ENCODE peak calls at places on chromosomes 5 and 9, in ten cellular contexts. One of them, this sample, is unnamed.

GRCh38 chr9:136095495-136096058 is 488 bp upstream of the NACC2 start:
- DNase-seq in caudate nucleus: no peak
- DNase-seq in natural killer cell treated with Interleukin-12 subunit alpha and Interleukin-12 subunit beta and Interleukin-15 and Interleukin-18, amount 100 ng/mL, for 72 hours: no peak
- DNase-seq in activated effector memory CD4-positive, alpha-beta T cell treated with Interleukin-2 at 50 U/mL for 16 hours: no peak
- DNase-seq in NCI-H1092 treated with DMSO at 0.1 percent for 48 hours: no peak
- DNase-seq in effector CD4-positive, alpha-beta T cell: no peak
- DNase-seq in SW 1271: no peak
- DNase-seq in NCI-H2029 treated with DMSO at 0.1 percent for 48 hours: no peak
- DNase-seq in sciatic nerve: no peak
- DNase-seq in GM13976: no peak
- DNase-seq in this sample: peak; percentile 45

GRCh38 chr9:17509698-17510097 is 69.2 kb upstream of the SH3GL2 start:
- DNase-seq in natural killer cell treated with Interleukin-12 subunit alpha and Interleukin-12 subunit beta and Interleukin-15 and Interleukin-18, amount 100 ng/mL, for 72 hours: no peak
- DNase-seq in NCI-H1092 treated with DMSO at 0.1 percent for 48 hours: no peak
- DNase-seq in SW 1271: no peak
- DNase-seq in NCI-H2029 treated with DMSO at 0.1 percent for 48 hours: no peak
- DNase-seq in caudate nucleus: no peak
- DNase-seq in activated effector memory CD4-positive, alpha-beta T cell treated with Interleukin-2 at 50 U/mL for 16 hours: no peak
- DNase-seq in sciatic nerve: no peak
- DNase-seq in GM13976: no peak
- DNase-seq in effector CD4-positive, alpha-beta T cell: no peak
- DNase-seq in this sample: no peak

GRCh38 chr9:38263534-38263933 is 129.0 kb upstream of the ALDH1B1 start:
- DNase-seq in activated effector memory CD4-positive, alpha-beta T cell treated with Interleukin-2 at 50 U/mL for 16 hours: no peak
- DNase-seq in GM13976: no peak
- DNase-seq in SW 1271: peak; percentile 6
- DNase-seq in natural killer cell treated with Interleukin-12 subunit alpha and Interleukin-12 subunit beta and Interleukin-15 and Interleukin-18, amount 100 ng/mL, for 72 hours: no peak
- DNase-seq in NCI-H1092 treated with DMSO at 0.1 percent for 48 hours: peak; percentile 33
- DNase-seq in NCI-H2029 treated with DMSO at 0.1 percent for 48 hours: no peak
- DNase-seq in sciatic nerve: no peak
- DNase-seq in effector CD4-positive, alpha-beta T cell: no peak
- DNase-seq in caudate nucleus: no peak
- DNase-seq in this sample: no peak

GRCh38 chr5:113489299-113489698 is 1.0 kb upstream of the MCC start:
- DNase-seq in NCI-H2029 treated with DMSO at 0.1 percent for 48 hours: no peak
- DNase-seq in caudate nucleus: no peak
- DNase-seq in activated effector memory CD4-positive, alpha-beta T cell treated with Interleukin-2 at 50 U/mL for 16 hours: no peak
- DNase-seq in NCI-H1092 treated with DMSO at 0.1 percent for 48 hours: no peak
- DNase-seq in sciatic nerve: no peak
- DNase-seq in effector CD4-positive, alpha-beta T cell: no peak
- DNase-seq in SW 1271: peak; percentile 97
- DNase-seq in natural killer cell treated with Interleukin-12 subunit alpha and Interleukin-12 subunit beta and Interleukin-15 and Interleukin-18, amount 100 ng/mL, for 72 hours: peak; percentile 65
- DNase-seq in GM13976: peak; percentile 37
- DNase-seq in this sample: no peak

GRCh38 chr9:128124873-128125574 is 2.5 kb downstream of the PTGES2 start:
- DNase-seq in effector CD4-positive, alpha-beta T cell: peak; percentile 26
- DNase-seq in NCI-H2029 treated with DMSO at 0.1 percent for 48 hours: no peak
- DNase-seq in activated effector memory CD4-positive, alpha-beta T cell treated with Interleukin-2 at 50 U/mL for 16 hours: peak; percentile 12
- DNase-seq in GM13976: no peak
- DNase-seq in NCI-H1092 treated with DMSO at 0.1 percent for 48 hours: peak; percentile 13
- DNase-seq in caudate nucleus: peak; percentile 7
- DNase-seq in natural killer cell treated with Interleukin-12 subunit alpha and Interleukin-12 subunit beta and Interleukin-15 and Interleukin-18, amount 100 ng/mL, for 72 hours: no peak
- DNase-seq in SW 1271: peak; percentile 49
- DNase-seq in sciatic nerve: peak; percentile 86
- DNase-seq in this sample: peak; percentile 76

GRCh38 chr9:127065592-127065991 is 56.8 kb downstream of the ANGPTL2 start:
- DNase-seq in SW 1271: peak; percentile 15
- DNase-seq in caudate nucleus: no peak
- DNase-seq in activated effector memory CD4-positive, alpha-beta T cell treated with Interleukin-2 at 50 U/mL for 16 hours: no peak
- DNase-seq in GM13976: no peak
- DNase-seq in NCI-H1092 treated with DMSO at 0.1 percent for 48 hours: no peak
- DNase-seq in sciatic nerve: no peak
- DNase-seq in NCI-H2029 treated with DMSO at 0.1 percent for 48 hours: no peak
- DNase-seq in natural killer cell treated with Interleukin-12 subunit alpha and Interleukin-12 subunit beta and Interleukin-15 and Interleukin-18, amount 100 ng/mL, for 72 hours: no peak
- DNase-seq in effector CD4-positive, alpha-beta T cell: no peak
- DNase-seq in this sample: no peak

GRCh38 chr5:172211676-172212075 is 17.7 kb downstream of the EFCAB9 start:
- DNase-seq in NCI-H1092 treated with DMSO at 0.1 percent for 48 hours: no peak
- DNase-seq in activated effector memory CD4-positive, alpha-beta T cell treated with Interleukin-2 at 50 U/mL for 16 hours: no peak
- DNase-seq in effector CD4-positive, alpha-beta T cell: no peak
- DNase-seq in NCI-H2029 treated with DMSO at 0.1 percent for 48 hours: no peak
- DNase-seq in natural killer cell treated with Interleukin-12 subunit alpha and Interleukin-12 subunit beta and Interleukin-15 and Interleukin-18, amount 100 ng/mL, for 72 hours: no peak
- DNase-seq in sciatic nerve: no peak
- DNase-seq in GM13976: no peak
- DNase-seq in caudate nucleus: no peak
- DNase-seq in SW 1271: no peak
- DNase-seq in this sample: no peak

GRCh38 chr5:178589180-178590140 is 733 bp downstream of the COL23A1 start:
- DNase-seq in SW 1271: no peak
- DNase-seq in NCI-H2029 treated with DMSO at 0.1 percent for 48 hours: no peak
- DNase-seq in caudate nucleus: no peak
- DNase-seq in GM13976: no peak
- DNase-seq in effector CD4-positive, alpha-beta T cell: no peak
- DNase-seq in NCI-H1092 treated with DMSO at 0.1 percent for 48 hours: peak; percentile 1
- DNase-seq in sciatic nerve: no peak
- DNase-seq in activated effector memory CD4-positive, alpha-beta T cell treated with Interleukin-2 at 50 U/mL for 16 hours: no peak
- DNase-seq in natural killer cell treated with Interleukin-12 subunit alpha and Interleukin-12 subunit beta and Interleukin-15 and Interleukin-18, amount 100 ng/mL, for 72 hours: no peak
- DNase-seq in this sample: no peak

GRCh38 chr9:88733651-88734470 is 198.9 kb downstream of the NXNL2 start:
- DNase-seq in NCI-H2029 treated with DMSO at 0.1 percent for 48 hours: no peak
- DNase-seq in effector CD4-positive, alpha-beta T cell: no peak
- DNase-seq in natural killer cell treated with Interleukin-12 subunit alpha and Interleukin-12 subunit beta and Interleukin-15 and Interleukin-18, amount 100 ng/mL, for 72 hours: no peak
- DNase-seq in NCI-H1092 treated with DMSO at 0.1 percent for 48 hours: no peak
- DNase-seq in activated effector memory CD4-positive, alpha-beta T cell treated with Interleukin-2 at 50 U/mL for 16 hours: no peak
- DNase-seq in SW 1271: no peak
- DNase-seq in sciatic nerve: no peak
- DNase-seq in GM13976: no peak
- DNase-seq in caudate nucleus: no peak
- DNase-seq in this sample: peak; percentile 43

GRCh38 chr5:172713113-172713808 is 57.7 kb downstream of the DUSP1 start:
- DNase-seq in NCI-H1092 treated with DMSO at 0.1 percent for 48 hours: peak; percentile 4
- DNase-seq in NCI-H2029 treated with DMSO at 0.1 percent for 48 hours: peak; percentile 20
- DNase-seq in GM13976: peak; percentile 84
- DNase-seq in sciatic nerve: peak; percentile 87
- DNase-seq in caudate nucleus: peak; percentile 57
- DNase-seq in effector CD4-positive, alpha-beta T cell: peak; percentile 73
- DNase-seq in SW 1271: peak; percentile 46
- DNase-seq in activated effector memory CD4-positive, alpha-beta T cell treated with Interleukin-2 at 50 U/mL for 16 hours: peak; percentile 55
- DNase-seq in natural killer cell treated with Interleukin-12 subunit alpha and Interleukin-12 subunit beta and Interleukin-15 and Interleukin-18, amount 100 ng/mL, for 72 hours: peak; percentile 76
- DNase-seq in this sample: peak; percentile 78

GRCh38 chr9:99873943-99874584 is 32.4 kb upstream of the STX17 start:
- DNase-seq in activated effector memory CD4-positive, alpha-beta T cell treated with Interleukin-2 at 50 U/mL for 16 hours: no peak
- DNase-seq in NCI-H2029 treated with DMSO at 0.1 percent for 48 hours: no peak
- DNase-seq in SW 1271: no peak
- DNase-seq in natural killer cell treated with Interleukin-12 subunit alpha and Interleukin-12 subunit beta and Interleukin-15 and Interleukin-18, amount 100 ng/mL, for 72 hours: no peak
- DNase-seq in GM13976: no peak
- DNase-seq in NCI-H1092 treated with DMSO at 0.1 percent for 48 hours: no peak
- DNase-seq in caudate nucleus: no peak
- DNase-seq in effector CD4-positive, alpha-beta T cell: no peak
- DNase-seq in sciatic nerve: no peak
- DNase-seq in this sample: no peak

GRCh38 chr5:23164971-23165370 is 311.8 kb upstream of the CDH12 start:
- DNase-seq in NCI-H1092 treated with DMSO at 0.1 percent for 48 hours: no peak
- DNase-seq in effector CD4-positive, alpha-beta T cell: no peak
- DNase-seq in GM13976: no peak
- DNase-seq in sciatic nerve: no peak
- DNase-seq in caudate nucleus: no peak
- DNase-seq in natural killer cell treated with Interleukin-12 subunit alpha and Interleukin-12 subunit beta and Interleukin-15 and Interleukin-18, amount 100 ng/mL, for 72 hours: no peak
- DNase-seq in activated effector memory CD4-positive, alpha-beta T cell treated with Interleukin-2 at 50 U/mL for 16 hours: no peak
- DNase-seq in NCI-H2029 treated with DMSO at 0.1 percent for 48 hours: no peak
- DNase-seq in SW 1271: no peak
- DNase-seq in this sample: no peak

GRCh38 chr9:133023117-133023890 is 7.5 kb upstream of the GTF3C5 start:
- DNase-seq in caudate nucleus: no peak
- DNase-seq in NCI-H1092 treated with DMSO at 0.1 percent for 48 hours: no peak
- DNase-seq in activated effector memory CD4-positive, alpha-beta T cell treated with Interleukin-2 at 50 U/mL for 16 hours: peak; percentile 16
- DNase-seq in natural killer cell treated with Interleukin-12 subunit alpha and Interleukin-12 subunit beta and Interleukin-15 and Interleukin-18, amount 100 ng/mL, for 72 hours: peak; percentile 79
- DNase-seq in NCI-H2029 treated with DMSO at 0.1 percent for 48 hours: no peak
- DNase-seq in GM13976: no peak
- DNase-seq in effector CD4-positive, alpha-beta T cell: no peak
- DNase-seq in sciatic nerve: no peak
- DNase-seq in SW 1271: no peak
- DNase-seq in this sample: no peak

GRCh38 chr5:58241383-58241782 is 218.5 kb downstream of the PLK2 start:
- DNase-seq in sciatic nerve: no peak
- DNase-seq in GM13976: no peak
- DNase-seq in natural killer cell treated with Interleukin-12 subunit alpha and Interleukin-12 subunit beta and Interleukin-15 and Interleukin-18, amount 100 ng/mL, for 72 hours: no peak
- DNase-seq in NCI-H1092 treated with DMSO at 0.1 percent for 48 hours: no peak
- DNase-seq in effector CD4-positive, alpha-beta T cell: no peak
- DNase-seq in activated effector memory CD4-positive, alpha-beta T cell treated with Interleukin-2 at 50 U/mL for 16 hours: no peak
- DNase-seq in NCI-H2029 treated with DMSO at 0.1 percent for 48 hours: no peak
- DNase-seq in SW 1271: no peak
- DNase-seq in caudate nucleus: no peak
- DNase-seq in this sample: peak; percentile 66

GRCh38 chr9:91075279-91075678 is 273.7 kb downstream of the SYK start:
- DNase-seq in natural killer cell treated with Interleukin-12 subunit alpha and Interleukin-12 subunit beta and Interleukin-15 and Interleukin-18, amount 100 ng/mL, for 72 hours: no peak
- DNase-seq in SW 1271: no peak
- DNase-seq in effector CD4-positive, alpha-beta T cell: no peak
- DNase-seq in NCI-H1092 treated with DMSO at 0.1 percent for 48 hours: no peak
- DNase-seq in caudate nucleus: no peak
- DNase-seq in activated effector memory CD4-positive, alpha-beta T cell treated with Interleukin-2 at 50 U/mL for 16 hours: no peak
- DNase-seq in NCI-H2029 treated with DMSO at 0.1 percent for 48 hours: no peak
- DNase-seq in GM13976: no peak
- DNase-seq in sciatic nerve: no peak
- DNase-seq in this sample: no peak

GRCh38 chr5:111631328-111631727 is 119.0 kb upstream of the STARD4 start:
- DNase-seq in activated effector memory CD4-positive, alpha-beta T cell treated with Interleukin-2 at 50 U/mL for 16 hours: no peak
- DNase-seq in GM13976: no peak
- DNase-seq in NCI-H2029 treated with DMSO at 0.1 percent for 48 hours: no peak
- DNase-seq in caudate nucleus: no peak
- DNase-seq in natural killer cell treated with Interleukin-12 subunit alpha and Interleukin-12 subunit beta and Interleukin-15 and Interleukin-18, amount 100 ng/mL, for 72 hours: no peak
- DNase-seq in effector CD4-positive, alpha-beta T cell: no peak
- DNase-seq in SW 1271: no peak
- DNase-seq in NCI-H1092 treated with DMSO at 0.1 percent for 48 hours: no peak
- DNase-seq in sciatic nerve: no peak
- DNase-seq in this sample: no peak

GRCh38 chr5:154095819-154096380 is 57.1 kb downstream of the MFAP3 start:
- DNase-seq in natural killer cell treated with Interleukin-12 subunit alpha and Interleukin-12 subunit beta and Interleukin-15 and Interleukin-18, amount 100 ng/mL, for 72 hours: no peak
- DNase-seq in NCI-H2029 treated with DMSO at 0.1 percent for 48 hours: no peak
- DNase-seq in NCI-H1092 treated with DMSO at 0.1 percent for 48 hours: no peak
- DNase-seq in GM13976: no peak
- DNase-seq in SW 1271: no peak
- DNase-seq in sciatic nerve: no peak
- DNase-seq in activated effector memory CD4-positive, alpha-beta T cell treated with Interleukin-2 at 50 U/mL for 16 hours: no peak
- DNase-seq in effector CD4-positive, alpha-beta T cell: no peak
- DNase-seq in caudate nucleus: no peak
- DNase-seq in this sample: no peak

GRCh38 chr9:132411091-132411508 is 1.1 kb downstream of the CFAP77 start:
- DNase-seq in NCI-H2029 treated with DMSO at 0.1 percent for 48 hours: peak; percentile 60
- DNase-seq in activated effector memory CD4-positive, alpha-beta T cell treated with Interleukin-2 at 50 U/mL for 16 hours: peak; percentile 62
- DNase-seq in effector CD4-positive, alpha-beta T cell: peak; percentile 60
- DNase-seq in GM13976: peak; percentile 78
- DNase-seq in natural killer cell treated with Interleukin-12 subunit alpha and Interleukin-12 subunit beta and Interleukin-15 and Interleukin-18, amount 100 ng/mL, for 72 hours: peak; percentile 67
- DNase-seq in caudate nucleus: no peak
- DNase-seq in sciatic nerve: no peak
- DNase-seq in SW 1271: peak; percentile 12
- DNase-seq in NCI-H1092 treated with DMSO at 0.1 percent for 48 hours: peak; percentile 54
- DNase-seq in this sample: no peak

GRCh38 chr9:128628471-128629048 is 28.1 kb downstream of the DYNC2I2 start:
- DNase-seq in GM13976: peak; percentile 18
- DNase-seq in sciatic nerve: no peak
- DNase-seq in caudate nucleus: no peak
- DNase-seq in NCI-H2029 treated with DMSO at 0.1 percent for 48 hours: no peak
- DNase-seq in effector CD4-positive, alpha-beta T cell: no peak
- DNase-seq in activated effector memory CD4-positive, alpha-beta T cell treated with Interleukin-2 at 50 U/mL for 16 hours: no peak
- DNase-seq in SW 1271: no peak
- DNase-seq in natural killer cell treated with Interleukin-12 subunit alpha and Interleukin-12 subunit beta and Interleukin-15 and Interleukin-18, amount 100 ng/mL, for 72 hours: no peak
- DNase-seq in NCI-H1092 treated with DMSO at 0.1 percent for 48 hours: no peak
- DNase-seq in this sample: peak; percentile 84

GRCh38 chr9:137316012-137316981 is 14.2 kb upstream of the NRARP start:
- DNase-seq in GM13976: peak; percentile 94
- DNase-seq in effector CD4-positive, alpha-beta T cell: no peak
- DNase-seq in caudate nucleus: no peak
- DNase-seq in sciatic nerve: peak; percentile 63
- DNase-seq in natural killer cell treated with Interleukin-12 subunit alpha and Interleukin-12 subunit beta and Interleukin-15 and Interleukin-18, amount 100 ng/mL, for 72 hours: no peak
- DNase-seq in NCI-H2029 treated with DMSO at 0.1 percent for 48 hours: no peak
- DNase-seq in activated effector memory CD4-positive, alpha-beta T cell treated with Interleukin-2 at 50 U/mL for 16 hours: no peak
- DNase-seq in SW 1271: no peak
- DNase-seq in NCI-H1092 treated with DMSO at 0.1 percent for 48 hours: no peak
- DNase-seq in this sample: peak; percentile 36

GRCh38 chr5:92800360-92800759 is 780.7 kb downstream of the NR2F1-AS1 start:
- DNase-seq in activated effector memory CD4-positive, alpha-beta T cell treated with Interleukin-2 at 50 U/mL for 16 hours: no peak
- DNase-seq in SW 1271: no peak
- DNase-seq in natural killer cell treated with Interleukin-12 subunit alpha and Interleukin-12 subunit beta and Interleukin-15 and Interleukin-18, amount 100 ng/mL, for 72 hours: no peak
- DNase-seq in caudate nucleus: no peak
- DNase-seq in sciatic nerve: no peak
- DNase-seq in effector CD4-positive, alpha-beta T cell: no peak
- DNase-seq in NCI-H2029 treated with DMSO at 0.1 percent for 48 hours: peak; percentile 69
- DNase-seq in NCI-H1092 treated with DMSO at 0.1 percent for 48 hours: peak; percentile 78
- DNase-seq in GM13976: no peak
- DNase-seq in this sample: no peak